ENCODE peak calls at places on chromosome 3, in nine cellular contexts. Z is endothelial cell of umbilical vein, L is GM12878, U is colonic mucosa, X is H1, D is adipocyte, A is neural progenitor cell, E is MM.1S, N is astrocyte. V is an unnamed sample.

GRCh38 chr3:88812576-88812975 is 294.8 kb upstream of the EPHA3 start:
- DNase-seq in Z (no peak), L (no peak), U (no peak), X (no peak), D (no peak), A (no peak), E (no peak), N (peak), V (no peak)

GRCh38 chr3:190739726-190740230 is 122.7 kb downstream of the GMNC start:
- DNase-seq in Z (no peak), L (no peak), U (no peak), X (no peak), D (no peak), A (no peak), E (no peak), N (no peak), V (no peak)

GRCh38 chr3:10957976-10958749 is 34.4 kb upstream of the SLC6A1 start:
- DNase-seq in Z (no peak), L (no peak), U (peak), X (no peak), D (no peak), A (no peak), E (no peak), N (no peak), V (no peak)

GRCh38 chr3:192915306-192915705 is 2.4 kb downstream of the MB21D2 start:
- DNase-seq in Z (peak), L (no peak), U (no peak), X (no peak), D (peak), A (peak), E (peak), N (peak), V (peak)

GRCh38 chr3:63353383-63353782 is 75.3 kb downstream of the SYNPR start:
- DNase-seq in Z (no peak), L (no peak), U (no peak), X (no peak), D (peak), A (no peak), E (no peak), N (peak), V (no peak)

GRCh38 chr3:55724851-55725250 is 237.7 kb upstream of the WNT5A start:
- DNase-seq in Z (no peak), L (peak), U (no peak), X (no peak), D (peak), A (no peak), E (no peak), N (no peak), V (no peak)

GRCh38 chr3:37645801-37646380 is 215.8 kb upstream of the CTDSPL start:
- DNase-seq in Z (no peak), L (no peak), U (no peak), X (no peak), D (no peak), A (no peak), E (no peak), N (no peak), V (no peak)

GRCh38 chr3:134312873-134313838 is 61.1 kb downstream of the AMOTL2 start:
- DNase-seq in Z (peak), L (no peak), U (peak), X (peak), D (peak), A (peak), E (no peak), N (peak), V (no peak)

GRCh38 chr3:30073622-30074021 is 532.8 kb upstream of the TGFBR2 start:
- DNase-seq in Z (no peak), L (no peak), U (peak), X (no peak), D (peak), A (no peak), E (no peak), N (no peak), V (no peak)

GRCh38 chr3:133401374-133402135 is 1.7 kb downstream of the BFSP2 start:
- DNase-seq in Z (no peak), L (no peak), U (no peak), X (no peak), D (no peak), A (no peak), E (no peak), N (peak), V (no peak)

GRCh38 chr3:179113903-179114302 is 34.3 kb upstream of the PIK3CA start:
- DNase-seq in Z (no peak), L (no peak), U (no peak), X (no peak), D (peak), A (no peak), E (no peak), N (peak), V (no peak)

GRCh38 chr3:5110307-5110706 is 11.8 kb upstream of the ARL8B start:
- DNase-seq in Z (no peak), L (no peak), U (no peak), X (no peak), D (no peak), A (no peak), E (no peak), N (no peak), V (no peak)

GRCh38 chr3:134563614-134564013 is 77.8 kb downstream of the CEP63 start:
- DNase-seq in Z (no peak), L (no peak), U (peak), X (no peak), D (no peak), A (no peak), E (no peak), N (no peak), V (no peak)

GRCh38 chr3:126937533-126938432 is 45.1 kb upstream of the PLXNA1 start:
- DNase-seq in Z (no peak), L (no peak), U (no peak), X (no peak), D (no peak), A (no peak), E (no peak), N (no peak), V (no peak)

GRCh38 chr3:8443829-8444791 is 57.5 kb upstream of the LMCD1 start:
- DNase-seq in Z (peak), L (no peak), U (peak), X (peak), D (peak), A (peak), E (no peak), N (peak), V (peak)

GRCh38 chr3:124486324-124486723 is 243.9 kb upstream of the UMPS start:
- DNase-seq in Z (no peak), L (no peak), U (no peak), X (no peak), D (no peak), A (no peak), E (no peak), N (no peak), V (no peak)

GRCh38 chr3:28301607-28302158 is 46.8 kb upstream of the ZCWPW2 start:
- DNase-seq in Z (peak), L (no peak), U (no peak), X (no peak), D (no peak), A (no peak), E (no peak), N (no peak), V (no peak)

GRCh38 chr3:177331203-177331602 is 133.9 kb upstream of the TBL1XR1 start:
- DNase-seq in Z (no peak), L (no peak), U (no peak), X (no peak), D (no peak), A (no peak), E (no peak), N (no peak), V (no peak)

DNA sequence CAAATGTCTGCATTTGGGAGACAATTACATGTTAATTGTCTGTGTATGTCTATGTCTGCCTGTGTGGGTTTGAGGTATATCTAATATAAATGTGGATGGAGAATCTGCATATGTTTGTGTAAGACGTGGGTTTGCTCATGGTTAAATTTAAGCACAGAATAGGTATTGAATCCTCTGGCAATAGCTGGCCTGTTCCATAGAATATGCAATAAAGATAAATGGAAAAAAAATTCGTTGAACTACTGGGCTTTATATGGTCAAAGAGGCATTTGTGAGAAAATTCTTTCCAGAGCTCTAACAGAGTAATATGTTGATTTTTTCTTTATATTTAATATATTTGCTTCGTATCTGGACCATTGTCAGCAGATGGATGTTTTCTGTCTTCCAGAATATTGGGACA is 1.4 kb downstream of the VPS8 start:
- DNase-seq in Z (no peak), L (no peak), U (no peak), X (no peak), D (no peak), A (no peak), E (no peak), N (no peak), V (no peak)
- H3K9ac ChIP-seq in Z (no peak), L (no peak), U (peak), X (no peak), D (no peak), A (no peak), E (no peak), N (no peak), V (peak)

DNA sequence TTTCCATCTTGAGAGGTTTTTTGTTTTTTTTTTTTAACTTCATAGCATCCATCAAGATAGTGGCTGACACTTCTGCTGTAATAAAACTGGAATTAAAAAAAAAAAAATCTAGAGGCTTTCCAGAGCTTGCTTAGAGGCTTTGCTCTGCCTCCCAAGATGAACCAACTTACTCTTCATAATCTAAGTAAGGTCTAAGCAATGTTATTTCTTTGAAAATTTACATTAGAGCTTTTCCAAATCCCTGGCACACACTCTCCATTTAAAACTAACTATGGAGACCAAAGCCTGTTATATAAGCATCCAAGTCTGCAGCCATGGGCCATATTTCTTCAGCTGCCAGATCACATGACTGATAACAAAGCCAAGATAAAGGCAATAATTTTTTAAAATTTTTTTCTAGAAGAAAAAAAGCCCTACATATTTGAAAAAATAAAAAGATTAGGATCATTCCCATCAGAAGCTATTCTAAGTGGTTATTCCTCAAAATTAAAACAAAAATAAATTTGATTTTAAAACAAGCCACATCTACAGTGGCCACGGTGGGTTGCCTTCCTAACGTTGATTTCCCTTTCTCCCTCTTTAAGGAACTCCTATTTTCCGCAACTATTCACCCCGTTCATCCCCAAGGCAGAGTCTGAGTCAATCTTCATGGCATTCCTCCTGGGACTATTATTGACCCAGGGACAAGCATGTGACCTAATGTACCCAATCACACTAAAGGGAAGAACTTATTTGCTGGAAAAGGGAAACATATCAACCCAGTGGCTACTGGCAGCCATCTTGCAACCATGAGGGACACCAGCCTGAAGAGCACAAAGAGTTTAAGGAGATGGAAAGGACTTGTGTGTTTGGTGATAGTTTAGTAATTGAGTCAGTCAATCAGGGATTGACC is 55.2 kb upstream of the ARHGEF3 start:
- DNase-seq in Z (no peak), L (no peak), U (no peak), X (no peak), D (no peak), A (no peak), E (no peak), N (no peak), V (no peak)
- H3K9ac ChIP-seq in Z (no peak), L (no peak), U (no peak), X (no peak), D (no peak), A (no peak), E (no peak), N (no peak), V (no peak)

GRCh38 chr3:172659246-172660002 is 51.4 kb downstream of the NCEH1 start:
- DNase-seq in Z (no peak), L (no peak), U (no peak), X (no peak), D (no peak), A (no peak), E (no peak), N (no peak), V (no peak)
- H3K9ac ChIP-seq in Z (peak), L (no peak), U (no peak), X (no peak), D (no peak), A (no peak), E (no peak), N (peak), V (no peak)

GRCh38 chr3:43181202-43181910 is 75.5 kb upstream of the POMGNT2 start:
- DNase-seq in Z (no peak), L (peak), U (peak), X (no peak), D (no peak), A (no peak), E (no peak), N (no peak), V (no peak)

GRCh38 chr3:43180027-43180426 is 74.1 kb upstream of the POMGNT2 start:
- DNase-seq in Z (peak), L (peak), U (peak), X (no peak), D (peak), A (no peak), E (peak), N (peak), V (no peak)

GRCh38 chr3:43177092-43177491 is 71.2 kb upstream of the POMGNT2 start:
- DNase-seq in Z (no peak), L (no peak), U (no peak), X (no peak), D (no peak), A (no peak), E (no peak), N (no peak), V (no peak)

GRCh38 chr3:43176666-43177065 is 70.8 kb upstream of the POMGNT2 start:
- DNase-seq in Z (peak), L (no peak), U (no peak), X (no peak), D (peak), A (no peak), E (no peak), N (no peak), V (no peak)

GRCh38 chr3:43178891-43179366 is 73.0 kb upstream of the POMGNT2 start:
- DNase-seq in Z (peak), L (no peak), U (peak), X (no peak), D (no peak), A (no peak), E (no peak), N (no peak), V (no peak)
- H3K9ac ChIP-seq in Z (peak), L (no peak), U (no peak), X (no peak), D (no peak), A (no peak), E (no peak), N (no peak), V (no peak)

GRCh38 chr3:129604223-129604941 is 2.1 kb downstream of the PLXND1 start:
- DNase-seq in Z (no peak), L (no peak), U (no peak), X (no peak), D (no peak), A (no peak), E (no peak), N (no peak), V (no peak)
- H3K9ac ChIP-seq in Z (peak), L (no peak), U (peak), X (no peak), D (peak), A (no peak), E (no peak), N (peak), V (peak)

GRCh38 chr3:156673732-156674045 is 701 bp upstream of the TIPARP start:
- DNase-seq in Z (no peak), L (no peak), U (no peak), X (no peak), D (no peak), A (no peak), E (no peak), N (no peak), V (no peak)
- H3K9ac ChIP-seq in Z (peak), L (no peak), U (peak), X (peak), D (peak), A (no peak), E (peak), N (peak), V (peak)

DNA sequence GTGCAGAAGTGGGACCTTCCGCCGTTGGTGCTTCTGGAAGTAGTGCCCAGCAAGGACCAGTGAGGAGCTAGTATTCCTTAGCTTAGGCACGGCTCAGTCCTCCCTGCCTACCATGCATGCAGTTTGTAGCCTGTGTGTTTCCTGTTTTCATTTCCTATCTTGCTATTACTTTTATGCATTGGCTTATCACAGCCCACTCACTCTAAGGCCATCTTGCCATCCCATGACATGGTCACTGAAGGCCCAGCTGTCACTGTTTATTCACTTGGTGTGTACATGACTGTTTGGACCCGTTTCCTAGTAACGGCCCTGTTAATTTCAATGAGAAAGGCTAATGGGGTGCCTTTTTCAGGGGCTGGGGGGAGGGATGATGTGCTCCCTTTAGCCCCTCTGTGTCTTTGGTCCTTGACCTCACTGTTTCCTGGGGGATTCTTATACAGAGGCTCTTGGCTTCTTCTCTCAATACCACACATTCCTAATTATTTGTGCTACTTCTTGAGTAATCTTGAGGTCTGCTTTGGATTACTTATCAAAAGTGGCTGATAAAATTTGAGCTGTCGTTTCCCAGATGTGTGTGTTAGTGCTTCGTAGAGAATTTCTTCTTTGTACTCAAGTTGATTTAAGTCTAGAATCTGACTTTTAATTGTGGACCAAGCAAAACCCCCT is 24.5 kb upstream of the TRAK1 start:
- DNase-seq in Z (peak), L (no peak), U (no peak), X (no peak), D (peak), A (peak), E (no peak), N (peak), V (peak)
- H3K9ac ChIP-seq in Z (peak), L (peak), U (no peak), X (peak), D (peak), A (no peak), E (peak), N (peak), V (no peak)

DNA sequence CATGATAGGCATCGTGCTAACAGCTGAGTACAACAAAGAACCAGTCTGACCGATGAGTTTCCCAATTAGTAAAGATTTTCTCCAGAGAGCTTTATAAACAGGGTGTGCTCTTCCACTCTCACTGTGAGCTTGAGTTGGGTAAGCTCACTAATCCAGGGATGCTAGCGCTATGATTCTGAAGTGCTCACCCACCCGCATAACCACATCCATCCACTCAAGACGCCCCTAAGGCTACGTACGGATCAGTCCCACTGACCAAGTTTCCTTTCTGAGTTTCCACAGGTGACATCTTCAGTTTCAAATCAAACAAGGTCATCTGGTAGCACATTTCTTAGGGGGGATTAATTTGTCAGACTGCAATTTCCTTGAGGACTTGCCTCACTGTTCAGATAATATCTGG is 141.1 kb upstream of the ABI3BP start:
- DNase-seq in Z (no peak), L (no peak), U (no peak), X (no peak), D (no peak), A (no peak), E (peak), N (no peak), V (no peak)
- H3K9ac ChIP-seq in Z (no peak), L (no peak), U (no peak), X (no peak), D (no peak), A (no peak), E (no peak), N (no peak), V (no peak)

GRCh38 chr3:151154566-151154965 is 48.5 kb downstream of the GPR171 start:
- DNase-seq in Z (no peak), L (no peak), U (no peak), X (no peak), D (no peak), A (no peak), E (no peak), N (no peak), V (no peak)
- H3K9ac ChIP-seq in Z (no peak), L (no peak), U (no peak), X (no peak), D (no peak), A (no peak), E (no peak), N (no peak), V (no peak)

V was measured in NT2/D1.